ENCODE peak calls at places on chromosome 7, in five cellular contexts. O is SK-N-SH, V is HCT116, G is endothelial cell of umbilical vein, N is H1. P is an unnamed sample.

GRCh38 chr7:123494193-123494796 is 40.1 kb downstream of the IQUB start:
- DNase-seq in O (peak; percentile 41), N (no peak), V (peak; percentile 21), G (peak; percentile 62), P (peak; percentile 65)

GRCh38 chr7:98287486-98287959 is 6.0 kb downstream of the BRI3 start:
- DNase-seq in G (no peak), N (peak; percentile 68), O (no peak), V (no peak), P (no peak)

GRCh38 chr7:70266186-70266585 is 667.9 kb downstream of the AUTS2 start:
- DNase-seq in V (no peak), G (no peak), N (no peak), O (no peak), P (no peak)

GRCh38 chr7:70574970-70575799 is 556.8 kb upstream of the GALNT17 start:
- DNase-seq in G (no peak), O (peak; percentile 76), N (no peak), V (no peak), P (no peak)

GRCh38 chr7:25553005-25553404 is 324.7 kb upstream of the NPVF start:
- DNase-seq in N (no peak), G (no peak), V (no peak), O (no peak), P (no peak)

GRCh38 chr7:41274179-41274578 is 428.7 kb downstream of the INHBA start:
- DNase-seq in O (no peak), N (no peak), G (no peak), V (no peak), P (no peak)

GRCh38 chr7:12770227-12770975 is 83.0 kb downstream of the ARL4A start:
- DNase-seq in V (no peak), O (no peak), N (no peak), G (peak; percentile 79), P (no peak)

GRCh38 chr7:74371381-74372059 is 82.2 kb upstream of the GTF2IRD1 start:
- DNase-seq in O (no peak), V (peak; percentile 7), G (no peak), N (no peak), P (no peak)

GRCh38 chr7:144853542-144853941 is 17.7 kb upstream of the TPK1 start:
- DNase-seq in O (no peak), V (no peak), G (no peak), N (no peak), P (no peak)

GRCh38 chr7:1985071-1985470 is 247.7 kb downstream of the MAD1L1 start:
- DNase-seq in O (no peak), V (no peak), N (no peak), G (no peak), P (no peak)

GRCh38 chr7:149558149-149558861 is 60.7 kb upstream of the ZNF746 start:
- DNase-seq in V (peak; percentile 91), N (no peak), O (no peak), G (no peak), P (no peak)

GRCh38 chr7:111529507-111530355 is 32.6 kb downstream of the IMMP2L start:
- DNase-seq in O (no peak), G (peak; percentile 79), N (no peak), V (no peak), P (no peak)

GRCh38 chr7:29122081-29122480 is 24.3 kb downstream of the CPVL start:
- DNase-seq in V (no peak), N (no peak), O (no peak), G (peak; percentile 14), P (no peak)

GRCh38 chr7:29123611-29124190 is 22.6 kb downstream of the CPVL start:
- DNase-seq in V (no peak), O (no peak), G (no peak), N (no peak), P (no peak)

GRCh38 chr7:29119538-29119937 is 26.8 kb downstream of the CPVL start:
- DNase-seq in G (no peak), O (no peak), V (no peak), N (no peak), P (no peak)

GRCh38 chr7:29120955-29121354 is 25.4 kb downstream of the CPVL start:
- DNase-seq in O (no peak), V (no peak), N (no peak), G (no peak), P (no peak)

DNA sequence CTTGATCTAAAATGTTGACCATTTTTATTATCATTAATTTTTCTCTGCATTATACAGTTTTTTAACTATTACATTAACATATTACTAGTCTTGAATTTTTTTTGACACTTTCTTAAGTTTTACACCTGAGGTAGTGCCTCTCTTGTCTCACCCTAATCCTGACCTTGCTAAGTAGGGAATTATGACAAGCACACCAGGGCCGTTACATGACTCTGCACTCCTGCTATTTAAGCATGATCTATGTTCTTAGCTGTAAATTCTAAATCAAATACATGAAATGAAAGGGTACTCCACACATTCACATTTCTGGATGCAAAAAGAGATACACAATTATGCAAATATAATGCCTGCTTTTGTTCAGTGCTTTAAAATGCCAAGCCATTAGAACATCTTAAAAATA is 23.6 kb downstream of the CPVL start:
- DNase-seq in G (no peak), O (no peak), N (no peak), V (no peak), P (no peak)
- H3K4me3 ChIP-seq in G (no peak overlapping the region), O (no peak overlapping the region), N (no peak overlapping the region), V (no peak overlapping the region), P (no peak overlapping the region)

DNA sequence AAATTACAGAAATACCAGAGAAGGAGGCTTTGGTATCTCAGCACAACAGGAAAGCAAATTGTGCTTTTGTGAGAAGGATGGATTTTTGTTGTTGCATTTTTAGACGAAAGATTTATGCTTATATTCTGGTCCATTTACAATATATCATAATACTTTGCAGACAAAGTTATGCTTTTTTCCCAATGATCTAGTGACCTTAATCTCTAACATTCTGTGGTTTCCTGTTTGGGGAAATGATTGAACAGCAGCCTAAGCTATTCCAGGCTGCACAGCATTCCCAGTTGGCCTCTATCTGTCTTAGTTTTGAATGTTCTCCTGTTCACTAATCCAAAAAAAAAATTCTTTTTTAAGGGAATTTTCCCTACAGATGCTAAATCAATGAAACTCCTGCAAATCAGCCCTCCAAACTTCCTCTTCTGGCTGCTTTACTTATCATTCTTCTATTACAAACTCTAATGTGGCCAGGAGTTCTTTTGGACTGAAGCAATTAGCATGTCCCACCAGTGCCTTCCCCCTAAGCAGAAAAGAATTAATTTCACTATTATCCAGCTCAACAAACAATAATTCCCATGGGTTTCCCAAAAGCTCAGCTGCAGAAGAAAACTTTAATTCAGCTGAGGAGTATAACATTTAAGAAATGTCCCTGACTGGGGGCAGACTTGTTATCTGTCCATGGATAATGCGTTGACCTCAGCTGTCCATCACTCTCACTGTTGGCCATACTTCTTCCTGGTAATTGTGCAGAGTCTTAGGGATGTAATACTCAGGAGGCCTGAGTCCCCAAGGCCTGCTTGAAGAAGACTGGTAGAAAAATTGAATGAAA is 81.8 kb upstream of the TRIL start:
- DNase-seq in N (no peak), O (no peak), V (no peak), G (peak; percentile 71), P (peak; percentile 78)
- H3K9ac ChIP-seq in N (no peak overlapping the region), O (no peak overlapping the region), V (no peak overlapping the region), G (peak overlapping the region; percentile 34), P (peak overlapping the region; percentile 29)

DNA sequence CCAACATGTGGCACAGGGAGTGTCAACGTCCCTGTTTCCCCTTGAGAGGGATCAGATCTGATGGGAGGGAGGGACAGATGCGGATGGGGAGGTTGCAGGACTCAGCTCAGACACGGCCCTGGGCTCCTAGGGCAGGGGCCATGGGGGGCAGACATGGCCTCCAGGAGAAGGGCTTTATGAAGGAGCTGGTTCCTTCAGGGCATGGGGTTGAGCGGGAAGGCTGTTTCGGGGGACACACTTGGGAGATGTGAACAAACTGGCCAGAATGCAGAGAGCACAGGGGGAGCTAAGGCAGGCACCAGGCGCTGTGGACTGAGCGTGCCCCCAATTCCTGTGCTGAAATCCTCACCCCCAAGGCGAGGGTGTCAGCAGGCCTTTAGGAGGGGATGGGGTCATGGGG is 581.9 kb upstream of the FOXK1 start:
- DNase-seq in O (no peak), N (no peak), V (no peak), G (no peak), P (no peak)
- TF ChIP-seq POLR2AphosphoS5 in O (no peak), N (no peak), V (no peak), G (no peak), P (no peak)

GRCh38 chr7:141646826-141647480 is 55.0 kb downstream of the DENND11 start:
- DNase-seq in G (no peak), N (no peak), O (no peak), V (no peak), P (no peak)

GRCh38 chr7:141648276-141649114 is 53.5 kb downstream of the DENND11 start:
- DNase-seq in O (no peak), V (no peak), G (no peak), N (no peak), P (no peak)

GRCh38 chr7:141651417-141651816 is 50.5 kb downstream of the DENND11 start:
- DNase-seq in G (no peak), O (no peak), N (no peak), V (no peak), P (no peak)

GRCh38 chr7:141649865-141650499 is 52.0 kb downstream of the DENND11 start:
- DNase-seq in V (peak; percentile 45), G (peak; percentile 94), O (peak; percentile 85), N (peak; percentile 23), P (peak; percentile 94)

GRCh38 chr7:141649137-141649864 is 52.7 kb downstream of the DENND11 start:
- DNase-seq in G (no peak), V (no peak), N (no peak), O (no peak), P (no peak)
- H3K4me3 ChIP-seq in G (no peak overlapping the region), V (no peak overlapping the region), N (no peak overlapping the region), O (no peak overlapping the region), P (peak overlapping the region; percentile 26)

DNA sequence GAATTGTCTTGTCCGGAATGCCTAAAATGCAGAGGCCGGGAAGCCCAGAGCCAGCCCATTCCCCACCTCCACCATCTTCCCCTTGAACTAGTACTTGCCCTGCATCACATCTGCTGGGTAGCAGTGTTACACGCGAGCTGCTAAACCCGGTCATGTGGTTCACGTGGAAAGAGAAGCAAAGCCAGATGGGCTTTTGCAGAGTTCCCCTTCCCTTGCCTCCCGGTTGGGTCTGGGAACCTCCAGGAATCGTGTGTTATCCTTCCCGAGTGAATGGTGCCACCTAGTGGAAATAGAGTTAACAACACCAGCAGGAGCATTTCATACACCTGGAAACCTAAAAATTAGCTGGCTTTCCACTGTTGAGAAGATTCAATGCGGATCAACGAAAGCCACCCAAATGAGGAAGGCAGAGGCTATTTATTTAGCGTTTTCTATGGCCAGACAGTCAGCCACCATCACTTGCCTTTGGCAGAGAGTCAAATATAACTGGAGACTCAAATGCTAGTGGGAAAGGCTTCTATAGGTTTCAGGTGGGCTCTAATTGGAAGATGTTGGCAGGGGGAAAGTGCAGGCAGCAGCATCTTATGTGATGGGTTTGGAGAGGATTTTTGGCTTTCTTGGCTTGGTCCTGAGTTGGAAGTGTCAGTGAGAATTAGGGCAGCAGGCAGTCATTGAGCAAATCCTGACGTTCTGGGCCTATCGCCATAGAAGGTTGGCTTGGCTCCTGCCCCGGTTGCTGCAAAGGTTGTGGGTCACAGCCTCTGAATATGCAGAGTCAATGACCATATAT is 12.9 kb upstream of the DENND2A start:
- DNase-seq in O (peak; percentile 87), N (no peak), V (peak; percentile 65), G (peak; percentile 62), P (peak; percentile 52)
- H3K9ac ChIP-seq in O (no peak overlapping the region), N (no peak overlapping the region), V (no peak overlapping the region), G (no peak overlapping the region), P (no peak overlapping the region)

P was measured in SK-N-MC.